ENCODE peak calls at places on chromosomes 1 and 21, in four cellular contexts. J is K562, Q is HepG2, F is GM12878. Y is an unnamed sample.
A peak's percentile ranks its signal among the peaks of the same experiment; 100 is the strongest.

GRCh38 chr1:2300004-2300771 is 72.1 kb downstream of the SKI start:
- DNase-seq in F (peak; percentile 71), Q (no peak), J (no peak), Y (no peak)

GRCh38 chr1:186960866-186961265 is 132.1 kb downstream of the PLA2G4A start:
- DNase-seq in J (no peak), Q (no peak), F (no peak), Y (no peak)

GRCh38 chr1:24888971-24889670 is 41.0 kb downstream of the RUNX3 start:
- DNase-seq in J (no peak), F (no peak), Q (no peak), Y (no peak)

GRCh38 chr21:36658926-36659325 is 40.0 kb upstream of the SIM2 start:
- DNase-seq in Q (no peak), J (no peak), F (no peak), Y (no peak)

GRCh38 chr1:87933171-87933570 is 604.5 kb downstream of the LMO4 start:
- DNase-seq in Q (no peak), F (no peak), J (no peak), Y (no peak)

GRCh38 chr1:203287109-203287893 is 18.0 kb upstream of the BTG2 start:
- DNase-seq in F (peak; percentile 98), Q (no peak), J (peak; percentile 80), Y (no peak)

GRCh38 chr1:147840909-147841308 is 61.7 kb upstream of the GJA8 start:
- DNase-seq in F (no peak), J (peak; percentile 61), Q (no peak), Y (no peak)

GRCh38 chr1:30984991-30985503 is 76.5 kb upstream of the SDC3 start:
- DNase-seq in Q (no peak), J (no peak), F (no peak), Y (no peak)

GRCh38 chr1:52145137-52145536 is 3.2 kb downstream of the ZFYVE9 start:
- DNase-seq in F (no peak), J (no peak), Q (no peak), Y (no peak)

GRCh38 chr1:23509896-23510295 is 21.1 kb downstream of the E2F2 start:
- DNase-seq in Q (no peak), F (no peak), J (no peak), Y (no peak)

GRCh38 chr1:8464377-8464776 is 146.5 kb downstream of the SLC45A1 start:
- DNase-seq in Q (no peak), F (no peak), J (no peak), Y (peak; percentile 24)

GRCh38 chr1:230173176-230173575 is 106.1 kb downstream of the GALNT2 start:
- DNase-seq in F (no peak), J (no peak), Q (no peak), Y (no peak)

GRCh38 chr1:15145327-15145726 is 8.2 kb upstream of the TMEM51 start:
- DNase-seq in Q (peak; percentile 92), J (no peak), F (no peak), Y (no peak)

GRCh38 chr21:41029573-41029972 is 138.4 kb upstream of the BACE2 start:
- DNase-seq in J (no peak), Q (no peak), F (no peak), Y (no peak)

GRCh38 chr21:19120591-19120990 is 717.0 kb upstream of the TMPRSS15 start:
- DNase-seq in J (no peak), F (no peak), Q (no peak), Y (peak; percentile 11)

GRCh38 chr1:243539636-243540035 is 283.8 kb downstream of the SDCCAG8 start:
- DNase-seq in Q (no peak), F (no peak), J (no peak), Y (no peak)

GRCh38 chr1:174938306-174939000 is 61.3 kb upstream of the CACYBP start:
- DNase-seq in F (no peak), J (no peak), Q (no peak), Y (no peak)

GRCh38 chr1:23449918-23450317 is 25.4 kb upstream of the TCEA3 start:
- DNase-seq in F (no peak), J (no peak), Q (no peak), Y (no peak)

GRCh38 chr1:94394247-94394646 is 23.9 kb upstream of the ABCD3 start:
- DNase-seq in F (no peak), J (no peak), Q (no peak), Y (no peak)

GRCh38 chr1:163472267-163472666 is 150.5 kb downstream of the NUF2 start:
- DNase-seq in F (no peak), Q (no peak), J (no peak), Y (no peak)
- TF ChIP-seq CBFB in F (no peak), Q (no peak), J (no peak), Y (no peak)

DNA sequence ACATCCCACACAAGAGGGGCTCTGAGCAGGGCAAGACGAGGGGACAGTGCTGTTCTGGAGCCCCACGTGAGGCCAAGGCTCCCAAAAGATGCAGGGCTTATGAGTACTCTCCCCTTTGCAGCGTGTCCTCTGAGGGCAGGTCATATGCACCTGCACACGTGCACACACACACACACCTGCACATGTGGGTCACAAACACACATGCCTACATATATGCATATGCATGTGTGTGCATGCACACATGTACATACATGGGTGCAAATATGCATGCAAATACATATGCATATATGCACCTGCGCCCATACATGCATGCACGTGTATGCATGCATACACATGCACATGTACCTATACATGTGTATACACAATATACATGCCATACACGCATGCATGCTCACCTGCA is 197.9 kb downstream of the NPHP4 start:
- DNase-seq in F (no peak), J (no peak), Q (no peak), Y (no peak)
- TF ChIP-seq SP1 in F (no peak), J (no peak), Q (no peak), Y (no peak)

GRCh38 chr1:172657586-172657985 is 1.3 kb upstream of the FASLG start:
- DNase-seq in Q (no peak), F (no peak), J (no peak), Y (no peak)

GRCh38 chr1:172650474-172651193 is 8.3 kb upstream of the FASLG start:
- DNase-seq in F (no peak), J (no peak), Q (no peak), Y (no peak)

GRCh38 chr1:172653015-172653709 is 5.7 kb upstream of the FASLG start:
- DNase-seq in F (no peak), Q (no peak), J (peak; percentile 45), Y (no peak)

GRCh38 chr1:172656576-172656975 is 2.3 kb upstream of the FASLG start:
- DNase-seq in Q (no peak), F (no peak), J (no peak), Y (no peak)

GRCh38 chr1:172654535-172654934 is 4.4 kb upstream of the FASLG start:
- DNase-seq in Q (no peak), J (peak; percentile 38), F (no peak), Y (no peak)
- TF ChIP-seq CBFB in Q (no peak), J (no peak), F (no peak), Y (no peak)

DNA sequence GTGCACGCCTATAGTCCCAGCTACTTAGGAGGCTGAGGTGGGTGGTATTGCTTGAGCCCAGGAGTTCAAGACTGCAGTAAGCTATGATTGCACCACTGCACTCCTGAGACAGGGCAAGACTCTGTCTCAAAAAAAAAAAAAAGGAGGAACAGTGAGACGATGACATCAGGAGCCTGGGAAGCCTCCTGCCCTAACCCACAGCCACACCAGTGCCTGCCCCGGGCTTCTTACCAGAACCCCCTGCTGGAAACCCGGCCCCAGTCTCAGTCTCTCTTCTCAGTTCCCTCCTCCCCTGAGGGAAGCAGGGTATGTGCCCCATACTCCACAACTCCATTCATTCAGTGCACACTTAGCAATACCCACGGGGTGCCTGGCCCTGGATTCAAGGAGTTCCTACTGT is 9.1 kb downstream of the COL8A2 start:
- DNase-seq in J (no peak), Q (no peak), F (no peak), Y (no peak)
- TF ChIP-seq SP1 in J (no peak), Q (no peak), F (no peak), Y (no peak)

GRCh38 chr1:224880593-224881307 is 48.7 kb upstream of the DNAH14 start:
- DNase-seq in F (no peak), Q (peak; percentile 13), J (no peak), Y (peak; percentile 67)

GRCh38 chr1:224882264-224882663 is 47.2 kb upstream of the DNAH14 start:
- DNase-seq in Q (no peak), J (no peak), F (no peak), Y (no peak)

GRCh38 chr1:224881762-224882211 is 47.7 kb upstream of the DNAH14 start:
- DNase-seq in Q (no peak), F (peak; percentile 25), J (no peak), Y (no peak)

GRCh38 chr1:224879404-224879803 is 50.1 kb upstream of the DNAH14 start:
- DNase-seq in J (no peak), F (no peak), Q (no peak), Y (no peak)

GRCh38 chr1:224884428-224884827 is 45.0 kb upstream of the DNAH14 start:
- DNase-seq in F (no peak), Q (no peak), J (no peak), Y (no peak)
- TF ChIP-seq CBFB in F (no peak), Q (no peak), J (no peak), Y (no peak)

Y was measured in WTC11.